ENCODE peak calls at places on chromosomes 13 and 19, in five cellular contexts. One of them, this sample, is unnamed.

GRCh38 chr13:78028960-78029359 is 110.3 kb upstream of the EDNRB start:
- DNase-seq in fibroblast of lung: no peak
- DNase-seq in psoas muscle: no peak
- DNase-seq in IMR-90: no peak
- DNase-seq in hepatocyte: no peak
- DNase-seq in this sample: no peak

GRCh38 chr13:78323848-78324247 is 279.5 kb downstream of the POU4F1 start:
- DNase-seq in fibroblast of lung: peak; percentile 2
- DNase-seq in psoas muscle: no peak
- DNase-seq in IMR-90: no peak
- DNase-seq in hepatocyte: no peak
- DNase-seq in this sample: no peak

GRCh38 chr13:66345988-66346387 is 884.1 kb downstream of the PCDH9 start:
- DNase-seq in fibroblast of lung: no peak
- DNase-seq in psoas muscle: no peak
- DNase-seq in IMR-90: no peak
- DNase-seq in hepatocyte: no peak
- DNase-seq in this sample: no peak

GRCh38 chr13:84648069-84648640 is 765.9 kb upstream of the SLITRK1 start:
- DNase-seq in fibroblast of lung: peak; percentile 27
- DNase-seq in psoas muscle: no peak
- DNase-seq in IMR-90: no peak
- DNase-seq in hepatocyte: no peak
- DNase-seq in this sample: no peak

GRCh38 chr13:31749929-31750328 is 10.6 kb downstream of the RXFP2 start:
- DNase-seq in fibroblast of lung: peak; percentile 80
- DNase-seq in psoas muscle: no peak
- DNase-seq in IMR-90: peak; percentile 94
- DNase-seq in hepatocyte: no peak
- DNase-seq in this sample: no peak

GRCh38 chr13:20351279-20352022 is 119.3 kb upstream of the GJB6 start:
- DNase-seq in fibroblast of lung: peak; percentile 56
- DNase-seq in psoas muscle: no peak
- DNase-seq in IMR-90: peak; percentile 75
- DNase-seq in hepatocyte: no peak
- DNase-seq in this sample: no peak

GRCh38 chr19:982567-983170 is 1.5 kb upstream of the WDR18 start:
- DNase-seq in fibroblast of lung: peak; percentile 42
- DNase-seq in psoas muscle: peak; percentile 87
- DNase-seq in IMR-90: peak; percentile 31
- DNase-seq in hepatocyte: peak; percentile 88
- DNase-seq in this sample: peak; percentile 54

GRCh38 chr19:18290250-18291018 is 9.0 kb upstream of the JUND start:
- DNase-seq in fibroblast of lung: no peak
- DNase-seq in psoas muscle: no peak
- DNase-seq in IMR-90: peak; percentile 52
- DNase-seq in hepatocyte: no peak
- DNase-seq in this sample: no peak

GRCh38 chr19:35995655-35995993 is 636 bp downstream of the SDHAF1 start:
- DNase-seq in fibroblast of lung: peak; percentile 11
- DNase-seq in psoas muscle: peak; percentile 76
- DNase-seq in IMR-90: peak; percentile 8
- DNase-seq in hepatocyte: peak; percentile 69
- DNase-seq in this sample: peak; percentile 29

GRCh38 chr19:39502640-39503417 is 4.1 kb downstream of the DLL3 start:
- DNase-seq in fibroblast of lung: peak; percentile 66
- DNase-seq in psoas muscle: peak; percentile 72
- DNase-seq in IMR-90: peak; percentile 73
- DNase-seq in hepatocyte: peak; percentile 87
- DNase-seq in this sample: peak; percentile 67

GRCh38 chr19:54373781-54374266 is 9.1 kb upstream of the LAIR1 start:
- DNase-seq in fibroblast of lung: no peak
- DNase-seq in psoas muscle: no peak
- DNase-seq in IMR-90: no peak
- DNase-seq in hepatocyte: no peak
- DNase-seq in this sample: no peak

GRCh38 chr13:94009696-94010095 is 469.8 kb downstream of the DCT start:
- DNase-seq in fibroblast of lung: peak; percentile 63
- DNase-seq in psoas muscle: no peak
- DNase-seq in IMR-90: peak; percentile 64
- DNase-seq in hepatocyte: no peak
- DNase-seq in this sample: no peak

GRCh38 chr19:14147797-14148605 is 11.6 kb upstream of the ASF1B start:
- DNase-seq in fibroblast of lung: peak; percentile 65
- DNase-seq in psoas muscle: peak; percentile 84
- DNase-seq in IMR-90: peak; percentile 57
- DNase-seq in hepatocyte: peak; percentile 85
- DNase-seq in this sample: peak; percentile 74

GRCh38 chr19:33064778-33065550 is at the start of gene RHPN2:
- DNase-seq in fibroblast of lung: peak; percentile 66
- DNase-seq in psoas muscle: peak; percentile 64
- DNase-seq in IMR-90: peak; percentile 45
- DNase-seq in hepatocyte: peak; percentile 93
- DNase-seq in this sample: peak; percentile 33

GRCh38 chr13:35140321-35140720 is 198.3 kb downstream of the NBEA start:
- DNase-seq in fibroblast of lung: peak; percentile 60
- DNase-seq in psoas muscle: no peak
- DNase-seq in IMR-90: peak; percentile 4
- DNase-seq in hepatocyte: no peak
- DNase-seq in this sample: no peak

GRCh38 chr13:88979465-88980180 is 1308.5 kb downstream of the SLITRK5 start:
- DNase-seq in fibroblast of lung: peak; percentile 55
- DNase-seq in psoas muscle: no peak
- DNase-seq in IMR-90: no peak
- DNase-seq in hepatocyte: peak; percentile 9
- DNase-seq in this sample: no peak

GRCh38 chr19:13366529-13367143 is 139.6 kb downstream of the CACNA1A start:
- DNase-seq in fibroblast of lung: peak; percentile 31
- DNase-seq in psoas muscle: no peak
- DNase-seq in IMR-90: peak; percentile 31
- DNase-seq in hepatocyte: no peak
- DNase-seq in this sample: no peak

GRCh38 chr19:4606181-4606580 is 33.1 kb upstream of the TNFAIP8L1 start:
- DNase-seq in fibroblast of lung: no peak
- DNase-seq in psoas muscle: no peak
- DNase-seq in IMR-90: no peak
- DNase-seq in hepatocyte: no peak
- DNase-seq in this sample: no peak

GRCh38 chr19:4602173-4602788 is 37.0 kb upstream of the TNFAIP8L1 start:
- DNase-seq in fibroblast of lung: no peak
- DNase-seq in psoas muscle: no peak
- DNase-seq in IMR-90: no peak
- DNase-seq in hepatocyte: no peak
- DNase-seq in this sample: no peak

GRCh38 chr19:4606921-4607678 is 32.2 kb upstream of the TNFAIP8L1 start:
- DNase-seq in fibroblast of lung: peak; percentile 28
- DNase-seq in psoas muscle: peak; percentile 69
- DNase-seq in IMR-90: no peak
- DNase-seq in hepatocyte: peak; percentile 41
- DNase-seq in this sample: peak; percentile 76

GRCh38 chr19:4602915-4603314 is 36.4 kb upstream of the TNFAIP8L1 start:
- DNase-seq in fibroblast of lung: no peak
- DNase-seq in psoas muscle: no peak
- DNase-seq in IMR-90: no peak
- DNase-seq in hepatocyte: no peak
- DNase-seq in this sample: no peak

DNA sequence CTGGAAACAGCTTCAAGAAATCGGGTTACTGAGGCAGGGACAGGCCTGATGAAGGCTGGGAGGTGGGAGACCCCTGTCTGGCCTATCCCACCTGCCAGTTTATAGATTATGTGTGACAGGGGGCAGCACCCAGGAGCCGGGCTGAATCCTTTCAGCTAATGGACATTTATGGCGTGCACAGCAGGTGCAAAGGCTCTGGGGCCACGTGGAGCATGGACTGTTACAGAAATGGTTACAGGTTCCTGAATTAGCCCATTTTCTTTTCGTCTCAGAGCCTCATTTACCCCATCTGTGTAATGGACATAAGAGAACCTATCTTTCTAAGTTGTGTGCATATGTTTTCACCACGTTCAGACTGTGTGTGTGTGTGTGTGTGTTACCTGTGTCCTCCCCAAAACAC is 34.4 kb upstream of the TNFAIP8L1 start:
- DNase-seq in fibroblast of lung: no peak
- DNase-seq in psoas muscle: no peak
- DNase-seq in IMR-90: no peak
- DNase-seq in hepatocyte: no peak
- DNase-seq in this sample: no peak
- H3K4me1 ChIP-seq in fibroblast of lung: no peaks in the 10 kb centered on the region
- H3K4me1 ChIP-seq in psoas muscle: peaks cover 11% of the 10 kb centered on the region
- H3K4me1 ChIP-seq in IMR-90: no peaks in the 10 kb centered on the region
- H3K4me1 ChIP-seq in hepatocyte: no peaks in the 10 kb centered on the region
- H3K4me1 ChIP-seq in this sample: peaks cover 13% of the 10 kb centered on the region

DNA sequence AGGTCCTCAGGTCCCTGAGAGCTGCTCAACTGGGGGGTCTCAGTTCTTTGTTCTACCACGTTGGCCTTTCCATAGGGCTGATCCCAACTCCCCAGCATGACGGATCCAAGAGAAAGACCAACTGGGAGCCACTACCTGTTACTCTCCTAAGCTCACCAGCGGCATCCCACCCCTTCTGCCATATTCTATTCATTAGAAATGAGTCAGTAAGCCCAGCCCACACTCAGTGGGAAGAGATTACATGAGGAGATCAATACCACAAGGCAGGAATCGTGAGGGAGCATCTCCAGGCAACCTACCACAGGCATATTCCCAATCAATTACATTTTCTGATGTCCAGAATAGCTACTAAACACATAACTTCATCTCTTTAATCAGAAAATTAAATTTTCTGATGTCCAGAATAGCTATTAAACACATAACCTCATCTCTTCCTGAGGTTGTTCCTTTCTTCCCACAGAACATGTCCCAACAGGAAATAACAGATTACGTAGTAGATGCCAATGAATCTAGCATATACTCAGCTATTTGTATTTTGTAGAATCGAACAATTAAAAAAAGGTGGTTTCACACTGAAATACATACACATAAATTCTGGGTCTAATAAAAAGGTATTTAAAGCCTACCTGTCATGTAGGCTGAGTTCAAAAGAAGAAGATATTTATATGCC is 708.1 kb upstream of the ARGLU1 start:
- DNase-seq in fibroblast of lung: no peak
- DNase-seq in psoas muscle: no peak
- DNase-seq in IMR-90: no peak
- DNase-seq in hepatocyte: no peak
- DNase-seq in this sample: no peak
- H3K4me3 ChIP-seq in fibroblast of lung: no peak overlapping the region
- H3K4me3 ChIP-seq in psoas muscle: no peak overlapping the region
- H3K4me3 ChIP-seq in IMR-90: no peak overlapping the region
- H3K4me3 ChIP-seq in hepatocyte: no peak overlapping the region
- H3K4me3 ChIP-seq in this sample: no peak overlapping the region

GRCh38 chr19:23822735-23823134 is 64.0 kb upstream of the ZNF681 start:
- DNase-seq in fibroblast of lung: no peak
- DNase-seq in psoas muscle: no peak
- DNase-seq in IMR-90: no peak
- DNase-seq in hepatocyte: no peak
- DNase-seq in this sample: no peak

GRCh38 chr19:23817519-23817918 is 58.8 kb upstream of the ZNF681 start:
- DNase-seq in fibroblast of lung: peak; percentile 22
- DNase-seq in psoas muscle: no peak
- DNase-seq in IMR-90: peak; percentile 4
- DNase-seq in hepatocyte: peak; percentile 47
- DNase-seq in this sample: peak; percentile 21
- TF ChIP-seq CTCF in fibroblast of lung: peak; percentile 32
- TF ChIP-seq CTCF in psoas muscle: peak; percentile 19
- TF ChIP-seq CTCF in IMR-90: no peak
- TF ChIP-seq CTCF in hepatocyte: peak; percentile 26
- TF ChIP-seq CTCF in this sample: peak; percentile 45

DNA sequence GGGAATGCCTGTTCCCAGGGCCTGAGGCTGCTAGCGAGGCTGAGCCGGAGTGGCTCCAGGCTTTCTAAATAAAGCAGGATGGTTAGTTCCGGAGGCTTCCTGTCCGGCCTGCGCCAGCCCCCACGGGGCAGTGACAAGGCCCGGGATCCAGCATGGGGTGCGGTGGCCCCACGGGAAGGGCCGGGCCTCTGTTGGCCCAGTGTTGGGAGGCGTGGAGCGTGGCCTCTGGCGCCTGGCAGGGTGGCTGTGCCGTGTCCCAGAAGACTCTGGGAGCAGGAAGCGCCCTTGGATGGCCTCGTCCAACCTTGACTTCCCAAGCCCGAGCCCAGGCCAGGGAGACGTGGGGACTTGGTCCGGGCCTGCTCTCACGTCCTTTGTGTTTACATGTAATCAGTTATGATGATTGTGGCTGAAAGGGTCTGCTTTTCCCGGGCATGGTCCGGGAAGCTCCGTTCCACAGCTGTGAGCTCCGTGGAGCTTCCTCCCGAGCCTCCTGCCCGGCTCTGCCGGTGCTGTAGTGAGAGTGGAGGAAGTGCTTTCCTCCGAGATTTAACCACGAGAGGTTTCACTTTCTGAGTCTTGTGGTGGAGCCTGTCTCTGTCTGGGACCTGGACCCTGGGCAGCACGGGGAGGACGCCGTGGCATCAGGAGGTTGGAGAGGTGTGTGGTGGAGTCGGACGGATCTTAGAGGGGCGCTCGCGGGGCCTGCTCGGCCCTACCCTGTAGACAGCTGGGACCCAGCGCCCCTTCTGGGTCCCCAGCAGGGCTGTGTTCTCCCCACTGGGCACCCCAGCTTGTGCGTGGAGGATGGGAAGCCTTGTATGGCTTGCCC is 4.6 kb downstream of the GNA11 start:
- DNase-seq in fibroblast of lung: peak; percentile 28
- DNase-seq in psoas muscle: peak; percentile 87
- DNase-seq in IMR-90: peak; percentile 23
- DNase-seq in hepatocyte: no peak
- DNase-seq in this sample: peak; percentile 86
- H3K4me1 ChIP-seq in fibroblast of lung: peaks cover 15% of the 10 kb centered on the region
- H3K4me1 ChIP-seq in psoas muscle: peaks cover 66% of the 10 kb centered on the region
- H3K4me1 ChIP-seq in IMR-90: peaks cover 22% of the 10 kb centered on the region
- H3K4me1 ChIP-seq in hepatocyte: peaks cover 41% of the 10 kb centered on the region
- H3K4me1 ChIP-seq in this sample: peaks cover 89% of the 10 kb centered on the region

This sample was measured in heart right ventricle.